ENCODE peak calls at places on chromosomes 6 and 20, in six cellular contexts. C is AG04450, B is thoracic aorta, R is AG10803, M is GM20000, L is cardiac muscle cell. X is an unnamed sample.

GRCh38 chr6:161443868-161444267 is 170.0 kb upstream of the AGPAT4 start:
- DNase-seq in C (no peak), M (no peak), L (no peak), R (peak; percentile 39), B (no peak), X (no peak)

GRCh38 chr6:44003345-44004061 is 123.7 kb downstream of the MRPL14 start:
- DNase-seq in L (no peak), B (no peak), M (peak; percentile 68), R (no peak), C (no peak), X (no peak)

GRCh38 chr6:74166849-74167248 is 470.8 kb downstream of the CD109 start:
- DNase-seq in M (no peak), L (no peak), B (no peak), C (no peak), R (no peak), X (no peak)

GRCh38 chr6:44047801-44048200 is 79.5 kb downstream of the MRPL14 start:
- DNase-seq in M (no peak), C (no peak), B (no peak), L (no peak), R (no peak), X (no peak)

GRCh38 chr6:55777461-55777860 is 97.9 kb downstream of the BMP5 start:
- DNase-seq in M (no peak), R (no peak), B (no peak), L (peak; percentile 3), C (no peak), X (no peak)

GRCh38 chr20:32570401-32571190 is 14.5 kb downstream of the NOL4L start:
- DNase-seq in C (no peak), B (no peak), R (no peak), M (no peak), L (peak; percentile 30), X (no peak)

GRCh38 chr20:58141496-58141895 is 87.0 kb downstream of the ANKRD60 start:
- DNase-seq in R (no peak), C (no peak), B (no peak), L (no peak), M (no peak), X (no peak)

GRCh38 chr20:4714818-4715217 is 6.9 kb upstream of the PRND start:
- DNase-seq in M (no peak), L (no peak), C (no peak), B (no peak), R (no peak), X (no peak)

GRCh38 chr20:46293084-46293483 is 15.2 kb downstream of the CDH22 start:
- DNase-seq in B (no peak), L (peak; percentile 76), R (peak; percentile 23), C (peak; percentile 1), M (no peak), X (peak; percentile 60)

GRCh38 chr6:148629197-148629909 is 117.5 kb upstream of the UST start:
- DNase-seq in M (peak; percentile 29), L (no peak), B (no peak), R (peak; percentile 85), C (peak; percentile 18), X (no peak)

GRCh38 chr6:15989397-15989796 is 139.5 kb upstream of the MYLIP start:
- DNase-seq in B (no peak), M (peak; percentile 55), L (no peak), R (no peak), C (no peak), X (no peak)

GRCh38 chr6:43621836-43622180 is 7.3 kb downstream of the GTPBP2 start:
- DNase-seq in L (no peak), B (no peak), C (no peak), M (no peak), R (no peak), X (no peak)

GRCh38 chr6:156887623-156888269 is 110.6 kb downstream of the ARID1B start:
- DNase-seq in B (no peak), C (no peak), M (no peak), L (peak; percentile 22), R (no peak), X (no peak)

GRCh38 chr20:10306440-10307358 is 88.1 kb downstream of the SNAP25 start:
- DNase-seq in R (peak; percentile 73), L (peak; percentile 92), C (peak; percentile 57), B (no peak), M (no peak), X (no peak)

GRCh38 chr6:105091140-105091829 is 88.5 kb downstream of the POPDC3 start:
- DNase-seq in C (no peak), B (no peak), M (no peak), R (no peak), L (no peak), X (no peak)

GRCh38 chr20:46552460-46553420 is 2.3 kb upstream of the OCSTAMP start:
- DNase-seq in C (no peak), B (no peak), R (no peak), M (peak; percentile 77), L (no peak), X (no peak)

GRCh38 chr6:154138806-154139205 is 99.8 kb downstream of the OPRM1 start:
- DNase-seq in C (no peak), L (no peak), R (no peak), B (no peak), M (no peak), X (no peak)

GRCh38 chr20:48733296-48733790 is 94.5 kb downstream of the PREX1 start:
- DNase-seq in R (no peak), L (peak; percentile 22), B (no peak), M (no peak), C (no peak), X (no peak)

GRCh38 chr6:75201901-75202672 is 3.8 kb downstream of the COL12A1 start:
- DNase-seq in B (no peak), C (no peak), M (peak; percentile 15), R (no peak), L (peak; percentile 60), X (peak; percentile 52)

GRCh38 chr6:13796781-13797180 is 17.6 kb downstream of the MCUR1 start:
- DNase-seq in R (no peak), C (no peak), L (no peak), M (no peak), B (no peak), X (no peak)

GRCh38 chr6:112218563-112218962 is 35.8 kb downstream of the LAMA4 start:
- DNase-seq in R (no peak), L (peak; percentile 49), B (no peak), M (no peak), C (no peak), X (no peak)

GRCh38 chr20:57473246-57474042 is 51.5 kb downstream of the CTCFL start:
- DNase-seq in B (no peak), R (no peak), M (peak; percentile 73), C (no peak), L (peak; percentile 34), X (no peak)

GRCh38 chr20:17562804-17563305 is 7.0 kb upstream of the DSTN start:
- DNase-seq in R (peak; percentile 97), M (no peak), C (no peak), L (peak; percentile 86), B (no peak), X (no peak)

GRCh38 chr20:41058007-41058673 is 29.5 kb downstream of the TOP1 start:
- DNase-seq in B (peak; percentile 7), R (peak; percentile 83), C (no peak), M (no peak), L (peak; percentile 64), X (no peak)

GRCh38 chr20:14997791-14998190 is 660.4 kb upstream of the FLRT3 start:
- DNase-seq in M (no peak), R (peak; percentile 46), L (peak; percentile 17), B (no peak), C (no peak), X (no peak)

GRCh38 chr6:69732640-69733039 is 64.2 kb downstream of the LMBRD1 start:
- DNase-seq in M (peak; percentile 23), C (no peak), R (peak; percentile 1), B (no peak), L (peak; percentile 38), X (no peak)

DNA sequence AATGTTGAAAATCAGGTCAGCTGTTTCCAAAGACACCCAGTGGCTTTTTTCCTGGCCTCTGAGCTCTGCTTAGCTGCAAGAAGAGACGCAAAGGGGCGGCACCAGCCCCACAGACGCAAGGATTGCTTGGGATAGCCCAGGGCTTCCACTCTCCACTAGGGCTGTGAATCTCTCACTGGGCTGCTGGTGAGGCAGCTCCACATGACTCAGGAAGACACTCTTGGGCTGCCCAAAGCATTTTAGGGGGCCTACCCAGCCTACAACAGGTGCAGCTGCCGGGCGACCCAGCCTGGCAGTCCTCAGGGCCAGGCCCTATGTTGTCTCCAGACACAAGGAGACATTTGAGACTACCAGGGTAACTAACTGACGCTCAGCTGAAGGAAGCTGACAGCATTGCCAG is 59.8 kb downstream of the FAM50B start:
- DNase-seq in L (no peak), C (no peak), B (no peak), M (no peak), R (no peak), X (no peak)
- TF ChIP-seq CTCF in L (no peak), C (no peak), B (no peak), M (no peak), R (no peak), X (no peak)

GRCh38 chr20:7714549-7714948 is 225.7 kb downstream of the HAO1 start:
- DNase-seq in C (no peak), R (no peak), B (no peak), L (no peak), M (no peak), X (no peak)

GRCh38 chr20:7712661-7713060 is 227.6 kb downstream of the HAO1 start:
- DNase-seq in B (no peak), R (no peak), M (no peak), L (no peak), C (no peak), X (no peak)

GRCh38 chr20:7710440-7710839 is 229.8 kb downstream of the HAO1 start:
- DNase-seq in L (peak; percentile 13), M (no peak), R (no peak), C (no peak), B (no peak), X (no peak)

GRCh38 chr20:7716286-7716972 is 223.8 kb downstream of the HAO1 start:
- DNase-seq in L (peak; percentile 77), M (no peak), C (no peak), R (no peak), B (no peak), X (no peak)
- TF ChIP-seq CTCF in L (no peak), M (no peak), C (no peak), R (no peak), B (no peak), X (no peak)

DNA sequence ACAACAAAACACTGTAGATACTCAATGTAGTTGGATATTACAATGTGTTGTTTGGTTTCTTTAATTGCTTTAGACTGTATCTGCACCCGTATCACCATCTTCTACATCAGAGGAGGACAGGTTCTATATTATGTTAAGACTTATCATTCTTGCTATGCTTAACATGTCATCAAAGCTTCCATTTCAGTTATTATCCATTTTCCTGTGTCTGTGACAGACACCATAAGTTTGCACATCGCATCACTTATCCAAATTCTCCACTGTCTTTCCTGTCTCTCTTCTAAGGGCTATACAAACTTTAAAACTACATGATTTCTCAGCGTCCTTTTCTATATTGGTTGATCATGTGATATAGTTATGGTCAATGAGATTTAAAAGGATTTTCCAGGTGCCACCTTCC is 719.0 kb downstream of the TBC1D32 start:
- DNase-seq in M (no peak), R (no peak), B (no peak), L (no peak), C (no peak), X (no peak)
- TF ChIP-seq CTCF in M (no peak), R (no peak), B (no peak), L (no peak), C (no peak), X (no peak)

DNA sequence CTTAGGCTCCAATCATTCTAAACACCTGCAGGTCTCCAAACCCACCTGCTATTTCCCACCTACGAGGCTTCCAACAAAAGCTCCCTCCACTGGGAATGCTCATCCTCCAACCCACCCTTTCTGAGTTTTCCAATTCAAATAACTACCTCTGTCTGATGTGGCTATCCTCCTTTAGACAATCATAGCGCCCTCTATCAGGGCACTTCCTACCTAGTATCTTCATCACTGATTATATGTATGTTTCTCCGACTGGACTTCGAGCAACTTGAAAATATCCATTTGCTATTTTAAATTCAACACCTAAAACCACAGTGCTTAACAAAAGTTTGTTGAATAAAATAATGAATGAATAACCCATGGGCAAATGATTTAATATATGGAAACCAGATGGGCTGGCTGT is 41.3 kb downstream of the MTFR2 start:
- DNase-seq in M (no peak), C (no peak), B (no peak), R (no peak), L (no peak), X (no peak)
- TF ChIP-seq CTCF in M (no peak), C (no peak), B (no peak), R (no peak), L (no peak), X (no peak)

X was measured in nephron progenitor cell.